ENCODE peak calls at places on chromosomes 5 and 9, in nine cellular contexts. Q is mesothelial cell of epicardium; O is LoVo; Z is AG04449; X is fibroblast of mammary gland; E is activated naive CD4-positive, alpha-beta T cell; W is stimulated activated CD4-positive, alpha-beta T cell treated with anti-CD3 and anti-CD28 coated beads, TNF-alpha, amount 100 ng/mL, for 4 hours; N is neural crest cell; F is HT1080. S is an unnamed sample.

GRCh38 chr5:78649220-78649700 is 688 bp upstream of the LHFPL2 start:
- DNase-seq in O (no peak), Q (no peak), N (no peak), X (peak; percentile 29), Z (no peak), W (no peak), F (no peak), E (no peak), S (no peak)

GRCh38 chr5:125026900-125027731 is 280.7 kb upstream of the ZNF608 start:
- DNase-seq in X (peak; percentile 55), N (no peak), F (no peak), E (no peak), Q (no peak), Z (no peak), O (peak; percentile 76), W (no peak), S (no peak)

GRCh38 chr9:115213777-115214428 is 95.9 kb upstream of the TNC start:
- DNase-seq in O (no peak), X (peak; percentile 93), W (no peak), E (no peak), N (no peak), Q (no peak), F (peak; percentile 88), Z (peak; percentile 88), S (no peak)

GRCh38 chr9:70061776-70062175 is 18.1 kb downstream of the MAMDC2 start:
- DNase-seq in N (no peak), E (no peak), O (no peak), Z (no peak), X (peak; percentile 57), W (no peak), F (peak; percentile 37), Q (no peak), S (no peak)

GRCh38 chr9:33354651-33355211 is 47.6 kb downstream of the AQP7 start:
- DNase-seq in E (no peak), Q (no peak), F (no peak), X (no peak), O (no peak), W (no peak), N (no peak), Z (no peak), S (no peak)

GRCh38 chr5:150448960-150449490 is 514 bp downstream of the RPS14 start:
- DNase-seq in N (no peak), Q (no peak), E (no peak), X (no peak), F (no peak), O (peak; percentile 12), W (no peak), Z (no peak), S (no peak)

GRCh38 chr5:53430618-53431252 is 49.7 kb upstream of the FST start:
- DNase-seq in E (no peak), W (no peak), O (no peak), Q (no peak), F (peak; percentile 70), N (no peak), X (peak; percentile 85), Z (no peak), S (no peak)

GRCh38 chr9:138008081-138008841 is 130.7 kb downstream of the CACNA1B start:
- DNase-seq in W (no peak), Z (no peak), O (no peak), F (peak; percentile 28), E (no peak), X (peak; percentile 5), Q (peak; percentile 35), N (no peak), S (no peak)

GRCh38 chr9:38768351-38768761 is 48.4 kb upstream of the FAM240B start:
- DNase-seq in X (no peak), Q (no peak), N (no peak), W (no peak), F (no peak), E (no peak), Z (no peak), O (no peak), S (no peak)

GRCh38 chr9:79868532-79869189 is 296.9 kb downstream of the TLE4 start:
- DNase-seq in E (no peak), Z (no peak), W (no peak), F (no peak), Q (no peak), N (no peak), O (no peak), X (no peak), S (no peak)

GRCh38 chr5:99866740-99867139 is 668.4 kb upstream of the FAM174A start:
- DNase-seq in E (no peak), O (no peak), Z (no peak), X (no peak), N (no peak), F (peak; percentile 10), Q (no peak), W (no peak), S (no peak)

GRCh38 chr9:107481035-107481434 is 8.5 kb downstream of the KLF4 start:
- DNase-seq in X (peak; percentile 35), E (no peak), Q (no peak), Z (no peak), F (no peak), N (no peak), O (peak; percentile 42), W (no peak), S (no peak)

GRCh38 chr5:76831108-76831447 is 12.2 kb downstream of the F2RL1 start:
- DNase-seq in O (no peak), X (peak; percentile 35), N (no peak), E (no peak), F (peak; percentile 69), Z (peak; percentile 37), W (no peak), Q (no peak), S (no peak)

GRCh38 chr5:169635933-169636332 is 1.1 kb upstream of the DOCK2 start:
- DNase-seq in W (no peak), O (no peak), X (no peak), F (no peak), N (no peak), Z (no peak), Q (no peak), E (no peak), S (no peak)

GRCh38 chr9:85738509-85738908 is 3.2 kb downstream of the AGTPBP1 start:
- DNase-seq in F (no peak), X (no peak), W (no peak), O (no peak), N (no peak), Z (no peak), E (no peak), Q (no peak), S (no peak)

GRCh38 chr5:37988454-37989046 is 148.7 kb upstream of the GDNF start:
- DNase-seq in N (no peak), W (no peak), E (no peak), Z (no peak), X (no peak), O (no peak), Q (no peak), F (no peak), S (no peak)

GRCh38 chr5:108541816-108542215 is 159.9 kb upstream of the FBXL17 start:
- DNase-seq in W (no peak), Q (no peak), N (no peak), X (no peak), F (no peak), E (no peak), O (no peak), Z (no peak), S (no peak)

GRCh38 chr9:136902259-136902821 is 16.0 kb downstream of the TRAF2 start:
- DNase-seq in E (peak; percentile 40), O (no peak), W (peak; percentile 72), Z (peak; percentile 14), Q (no peak), N (no peak), X (peak; percentile 58), F (no peak), S (no peak)

GRCh38 chr5:154196955-154197652 is 6.6 kb downstream of the GALNT10 start:
- DNase-seq in F (peak; percentile 39), N (no peak), Q (no peak), O (no peak), Z (no peak), E (no peak), W (no peak), X (peak; percentile 70), S (no peak)

GRCh38 chr5:146394486-146394885 is 52.6 kb upstream of the TCERG1 start:
- DNase-seq in E (no peak), F (no peak), Q (no peak), O (no peak), N (no peak), X (no peak), Z (no peak), W (no peak), S (no peak)

GRCh38 chr5:24642022-24642421 is 2.8 kb downstream of the CDH10 start:
- DNase-seq in W (no peak), X (peak; percentile 16), N (no peak), Z (no peak), Q (no peak), E (no peak), F (peak; percentile 11), O (peak; percentile 38), S (no peak)

GRCh38 chr9:102185371-102185770 is 446.9 kb upstream of the GRIN3A start:
- DNase-seq in X (no peak), O (no peak), W (no peak), F (no peak), N (no peak), Q (no peak), E (no peak), Z (no peak), S (no peak)

GRCh38 chr9:128634651-128635262 is 21.9 kb downstream of the DYNC2I2 start:
- DNase-seq in N (no peak), O (no peak), F (no peak), Q (no peak), X (no peak), W (no peak), E (no peak), Z (no peak), S (no peak)

GRCh38 chr9:84170521-84171141 is 169.9 kb downstream of the SLC28A3 start:
- DNase-seq in W (no peak), X (peak; percentile 94), Q (peak; percentile 44), F (peak; percentile 88), E (no peak), O (no peak), Z (peak; percentile 93), N (no peak), S (no peak)

S was measured in cortex of kidney.